ENCODE peak calls at places on chromosomes 13 and 19, in five cellular contexts. T is osteocyte, R is thoracic aorta, H is B cell, L is glutamatergic neuron. K is an unnamed sample.

GRCh38 chr19:1154731-1155351 is 19.2 kb downstream of the SBNO2 start:
- DNase-seq in T (no peak), L (no peak), R (peak), H (no peak), K (peak)

GRCh38 chr13:104318121-104318520 is 1251.9 kb upstream of the SLC10A2 start:
- DNase-seq in R (no peak), T (no peak), L (no peak), H (no peak), K (no peak)

GRCh38 chr13:43648733-43649132 is 138.0 kb downstream of the ENOX1 start:
- DNase-seq in L (no peak), R (no peak), H (no peak), T (no peak), K (no peak)

GRCh38 chr13:32142956-32143375 is 111.4 kb downstream of the FRY start:
- DNase-seq in H (no peak), L (no peak), R (no peak), T (no peak), K (no peak)

GRCh38 chr19:8324186-8325050 is 3.1 kb downstream of the RPS28 start:
- DNase-seq in H (no peak), T (no peak), L (no peak), R (no peak), K (no peak)

GRCh38 chr13:100828226-100828625 is 153.6 kb upstream of the TMTC4 start:
- DNase-seq in H (no peak), R (no peak), T (no peak), L (no peak), K (no peak)

GRCh38 chr19:55552206-55552605 is 6.9 kb upstream of the SBK3 start:
- DNase-seq in L (no peak), R (no peak), T (no peak), H (no peak), K (no peak)

GRCh38 chr19:4539697-4540581 is at the start of gene LRG1:
- DNase-seq in H (no peak), R (no peak), L (no peak), T (no peak), K (no peak)

GRCh38 chr19:47253467-47253881 is 2.9 kb upstream of the CCDC9 start:
- DNase-seq in H (no peak), L (no peak), R (no peak), T (no peak), K (no peak)

GRCh38 chr13:100106005-100106404 is 17.1 kb downstream of the PCCA start:
- DNase-seq in L (no peak), T (no peak), H (no peak), R (no peak), K (no peak)

GRCh38 chr13:52998290-52998876 is 30.2 kb upstream of the OLFM4 start:
- DNase-seq in R (no peak), L (no peak), H (no peak), T (no peak), K (no peak)

GRCh38 chr13:52999093-52999696 is 29.4 kb upstream of the OLFM4 start:
- DNase-seq in L (no peak), R (no peak), T (no peak), H (no peak), K (no peak)

GRCh38 chr13:53001444-53001843 is 27.2 kb upstream of the OLFM4 start:
- DNase-seq in L (no peak), T (no peak), H (no peak), R (no peak), K (no peak)

GRCh38 chr13:53004605-53005004 is 24.0 kb upstream of the OLFM4 start:
- DNase-seq in R (no peak), T (no peak), L (no peak), H (no peak), K (no peak)

DNA sequence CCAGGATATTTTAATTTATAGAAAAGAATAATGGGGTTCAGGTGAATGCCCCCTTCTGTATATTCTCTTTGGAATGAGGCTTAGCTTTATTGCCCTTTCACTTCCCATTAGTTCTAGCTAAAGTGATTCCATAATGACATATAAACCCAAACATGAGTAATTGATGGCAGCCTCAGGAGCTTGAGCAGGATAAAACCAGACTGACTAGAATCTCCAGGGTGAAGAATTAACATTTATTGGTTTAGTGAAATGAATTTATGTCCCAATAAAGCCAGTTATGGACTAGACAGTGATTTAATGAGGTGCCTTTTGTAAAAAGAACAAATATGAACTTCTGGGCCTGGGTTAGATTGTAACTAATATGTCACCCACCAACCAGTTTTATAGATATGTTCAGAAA is 26.7 kb upstream of the OLFM4 start:
- DNase-seq in H (no peak), T (no peak), R (no peak), L (no peak), K (no peak)
- TF ChIP-seq CTCF in H (no peak), T (no peak), R (no peak), L (no peak), K (no peak)

GRCh38 chr19:11014403-11014911 is 53.6 kb downstream of the SMARCA4 start:
- DNase-seq in L (no peak), H (no peak), T (no peak), R (no peak), K (no peak)
- TF ChIP-seq CTCF in L (no peak), H (no peak), T (no peak), R (no peak), K (no peak)

GRCh38 chr13:50384724-50385123 is 369.5 kb downstream of the KCNRG start:
- DNase-seq in R (no peak), T (no peak), H (no peak), L (no peak), K (no peak)

GRCh38 chr13:50388481-50388880 is 373.2 kb downstream of the KCNRG start:
- DNase-seq in H (no peak), R (no peak), T (no peak), L (no peak), K (no peak)

GRCh38 chr13:50389726-50390125 is 374.5 kb downstream of the KCNRG start:
- DNase-seq in T (no peak), L (no peak), R (no peak), H (no peak), K (no peak)

GRCh38 chr13:50386527-50387123 is 371.4 kb downstream of the KCNRG start:
- DNase-seq in H (no peak), R (no peak), L (no peak), T (no peak), K (peak)

DNA sequence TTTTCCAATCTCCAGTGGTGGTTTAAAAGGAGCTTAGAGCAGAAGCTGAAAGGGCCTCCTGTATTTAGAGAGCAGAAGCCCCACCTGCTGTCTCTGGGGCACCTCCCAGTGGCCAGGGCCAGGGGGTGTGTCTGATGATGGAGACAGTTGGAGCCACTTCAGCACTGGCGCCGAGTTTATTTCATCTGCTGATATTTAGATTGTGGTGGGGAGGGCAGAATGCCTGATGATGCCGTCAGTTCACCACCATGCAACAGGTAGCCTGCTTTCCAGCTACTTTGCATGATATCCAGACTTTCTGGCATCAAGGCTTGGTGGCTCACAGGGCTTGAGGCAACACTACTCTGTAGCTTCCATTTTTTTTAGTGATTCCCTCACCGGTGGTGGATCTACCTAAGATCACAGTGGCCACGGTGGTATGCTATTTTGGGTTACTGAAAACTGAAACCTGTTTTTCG is 371.9 kb downstream of the KCNRG start:
- DNase-seq in R (no peak), T (no peak), H (peak), L (peak), K (peak)
- TF ChIP-seq CTCF in R (peak), T (peak), H (peak), L (no peak), K (no peak)

DNA sequence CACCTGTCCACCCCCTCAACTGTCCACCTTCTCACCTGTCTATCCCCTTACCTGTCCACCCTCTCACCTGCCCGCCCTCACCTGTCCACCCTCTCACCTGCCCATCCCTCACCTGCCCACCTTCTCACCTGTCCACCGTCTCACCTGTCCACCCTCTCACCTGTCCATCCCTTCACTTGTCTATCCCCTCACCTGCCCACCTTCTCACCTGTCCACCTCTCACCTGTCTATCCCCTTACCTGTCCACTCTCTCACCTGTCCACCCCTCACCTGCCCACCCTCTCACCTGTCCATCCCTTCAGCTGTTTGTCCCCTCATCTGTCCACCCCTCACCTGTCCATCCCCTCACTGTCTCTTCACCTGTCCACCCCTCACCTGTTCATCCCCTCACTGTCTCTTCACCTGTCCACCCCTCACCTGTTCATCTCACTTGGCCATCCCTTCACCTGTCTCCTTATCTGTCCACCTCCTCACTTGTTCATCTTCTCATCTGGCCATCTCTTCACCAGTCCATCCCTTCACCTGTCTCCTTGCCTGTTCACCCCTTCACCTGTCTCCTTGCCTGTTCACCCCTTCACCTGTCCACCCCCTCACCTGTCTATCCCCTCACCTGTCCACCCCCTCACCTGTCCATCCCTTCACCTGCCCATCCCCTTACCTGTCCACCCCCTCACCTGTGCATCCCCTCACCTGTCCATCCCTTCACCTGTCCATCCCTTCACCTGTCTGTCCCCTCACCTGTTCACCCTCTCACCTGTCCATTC is 12.7 kb upstream of the KANK2 start:
- DNase-seq in T (no peak), H (no peak), R (no peak), L (no peak), K (no peak)
- TF ChIP-seq CTCF in T (no peak), H (no peak), R (no peak), L (no peak), K (no peak)

GRCh38 chr19:49432141-49433073 is 7.2 kb downstream of the GFY start:
- DNase-seq in H (no peak), T (no peak), R (no peak), L (no peak), K (no peak)

GRCh38 chr19:49430172-49430677 is 5.0 kb downstream of the GFY start:
- DNase-seq in R (no peak), H (no peak), L (no peak), T (no peak), K (no peak)

GRCh38 chr19:49431330-49431749 is 6.2 kb downstream of the GFY start:
- DNase-seq in R (no peak), L (no peak), T (no peak), H (no peak), K (no peak)

GRCh38 chr19:49428547-49429451 is 3.6 kb downstream of the GFY start:
- DNase-seq in R (no peak), L (no peak), T (no peak), H (no peak), K (no peak)

DNA sequence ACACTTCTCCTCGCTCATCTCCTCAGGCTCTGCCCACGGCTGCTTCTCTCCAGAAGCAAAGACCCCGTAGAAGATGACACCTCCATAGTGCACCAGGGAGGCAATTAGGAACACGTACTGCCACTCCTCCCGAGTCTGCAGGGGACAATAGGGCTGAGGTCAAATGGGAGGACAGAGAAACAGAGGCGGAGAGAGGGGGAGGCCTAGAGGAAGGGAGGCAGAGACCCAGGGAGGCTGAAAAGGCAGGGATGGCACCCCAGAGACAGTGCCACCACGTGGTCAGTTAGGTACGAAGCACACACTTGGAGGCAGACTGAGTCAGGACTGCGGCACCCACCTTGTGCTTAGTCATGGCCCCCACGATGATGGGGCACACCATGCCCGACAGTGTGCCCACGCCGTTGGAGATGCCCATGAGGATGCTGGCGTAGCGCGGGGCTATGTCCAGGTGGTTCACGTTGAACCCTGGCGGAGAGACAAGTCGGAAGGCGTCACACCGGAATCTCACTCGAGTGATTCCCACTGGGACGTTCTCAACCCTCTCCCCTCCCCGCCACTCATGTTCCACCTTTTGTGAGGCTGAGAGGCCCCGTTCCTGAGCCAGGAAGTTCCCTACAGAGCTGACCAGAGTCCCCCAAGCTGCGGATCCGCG is 5.6 kb downstream of the GFY start:
- DNase-seq in H (no peak), L (no peak), T (no peak), R (no peak), K (no peak)
- TF ChIP-seq CTCF in H (peak), L (no peak), T (peak), R (no peak), K (no peak)